ENCODE peak calls at places on chromosomes 12 and 14, in six cellular contexts. J, V, K, O, Y and T are unnamed samples.
A peak's percentile ranks its signal among the peaks of the same experiment; 100 is the strongest.

GRCh38 chr14:54291491-54292191 is 105.2 kb upstream of the CDKN3 start:
- DNase-seq in K (no peak), V (peak; percentile 32), J (peak; percentile 8), Y (no peak), O (no peak), T (no peak)

GRCh38 chr12:39272934-39273770 is 169.8 kb downstream of the KIF21A start:
- DNase-seq in J (peak; percentile 36), V (peak; percentile 42), K (peak; percentile 45), O (no peak), Y (no peak), T (peak; percentile 39)

GRCh38 chr14:74459289-74459946 is 33.4 kb upstream of the SYNDIG1L start:
- DNase-seq in V (peak; percentile 46), Y (no peak), K (no peak), O (no peak), J (peak; percentile 69), T (peak; percentile 51)

GRCh38 chr14:85529803-85530574 is at the start of gene FLRT2:
- DNase-seq in Y (peak; percentile 30), K (peak; percentile 28), J (peak; percentile 80), V (peak; percentile 68), O (no peak), T (peak; percentile 55)

GRCh38 chr12:100371146-100371545 is 14.3 kb downstream of the SLC17A8 start:
- DNase-seq in V (no peak), J (no peak), Y (no peak), O (no peak), K (no peak), T (no peak)

GRCh38 chr14:99125113-99125512 is 146.9 kb downstream of the BCL11B start:
- DNase-seq in K (peak; percentile 2), O (no peak), J (no peak), Y (no peak), V (no peak), T (no peak)

GRCh38 chr12:105469701-105470100 is 139.2 kb downstream of the C12orf75 start:
- DNase-seq in V (no peak), Y (no peak), O (no peak), J (no peak), K (no peak), T (peak; percentile 43)

GRCh38 chr14:68111733-68112270 is 292.2 kb downstream of the RAD51B start:
- DNase-seq in O (no peak), K (peak; percentile 30), V (no peak), J (no peak), Y (no peak), T (no peak)

GRCh38 chr12:28963554-28963953 is 185.5 kb upstream of the FAR2 start:
- DNase-seq in K (no peak), Y (no peak), V (peak; percentile 50), O (no peak), J (peak; percentile 53), T (peak; percentile 63)

GRCh38 chr14:76694106-76694505 is 67.2 kb upstream of the VASH1 start:
- DNase-seq in O (no peak), V (no peak), Y (no peak), J (no peak), K (no peak), T (no peak)

GRCh38 chr12:123599721-123600120 is 2.2 kb upstream of the DDX55 start:
- DNase-seq in Y (no peak), O (no peak), K (no peak), J (no peak), V (no peak), T (no peak)

GRCh38 chr14:99601301-99601945 is 2.6 kb downstream of the CCDC85C start:
- DNase-seq in J (peak; percentile 32), Y (no peak), K (peak; percentile 58), O (no peak), V (peak; percentile 64), T (no peak)

GRCh38 chr12:6635375-6635855 is 344 bp downstream of the LPAR5 start:
- DNase-seq in O (no peak), V (no peak), J (no peak), Y (no peak), K (peak; percentile 60), T (no peak)

GRCh38 chr14:20684662-20685456 is 499 bp downstream of the RNASE4 start:
- DNase-seq in K (peak; percentile 71), V (peak; percentile 53), J (peak; percentile 69), O (no peak), Y (peak; percentile 80), T (peak; percentile 50)

GRCh38 chr12:57490126-57490525 is 2.3 kb downstream of the MARS1 start:
- DNase-seq in O (no peak), J (no peak), K (no peak), V (no peak), Y (no peak), T (no peak)

GRCh38 chr12:59056931-59057330 is 136.6 kb upstream of the LRIG3 start:
- DNase-seq in Y (no peak), O (no peak), K (no peak), J (no peak), V (no peak), T (no peak)

GRCh38 chr12:101749657-101750056 is 10.4 kb upstream of the SYCP3 start:
- DNase-seq in K (no peak), J (no peak), Y (no peak), O (no peak), V (no peak), T (no peak)

GRCh38 chr12:120651821-120652220 is 11.4 kb downstream of the CABP1 start:
- DNase-seq in V (peak; percentile 65), Y (no peak), K (no peak), J (peak; percentile 26), O (no peak), T (no peak)

GRCh38 chr12:20798561-20798960 is 11.9 kb upstream of the SLCO1B3 start:
- DNase-seq in Y (no peak), J (no peak), K (no peak), O (no peak), V (no peak), T (peak; percentile 8)

GRCh38 chr14:73491256-73491976 is 683 bp downstream of the RIOX1 start:
- DNase-seq in O (no peak), J (peak; percentile 49), Y (peak; percentile 48), K (peak; percentile 80), V (peak; percentile 73), T (peak; percentile 80)

GRCh38 chr12:31119531-31120211 is 46.0 kb downstream of the DDX11 start:
- DNase-seq in J (no peak), V (no peak), K (no peak), O (no peak), Y (peak; percentile 16), T (no peak)

GRCh38 chr12:39401459-39401858 is 41.5 kb downstream of the KIF21A start:
- DNase-seq in V (no peak), Y (no peak), J (peak; percentile 33), K (no peak), O (no peak), T (peak; percentile 5)

GRCh38 chr14:79758985-79759384 is 452.3 kb downstream of the DIO2 start:
- DNase-seq in Y (no peak), O (no peak), V (no peak), K (no peak), J (no peak), T (no peak)

GRCh38 chr14:25050494-25051170 is 685 bp upstream of the STXBP6 start:
- DNase-seq in V (peak; percentile 55), O (no peak), K (no peak), Y (no peak), J (peak; percentile 75), T (peak; percentile 88)

GRCh38 chr12:77031745-77032144 is 33.6 kb downstream of the E2F7 start:
- DNase-seq in J (peak; percentile 25), O (no peak), K (no peak), Y (no peak), V (peak; percentile 29), T (peak; percentile 40)

GRCh38 chr12:109557200-109557599 is 16.1 kb downstream of the MMAB start:
- DNase-seq in O (no peak), J (no peak), K (no peak), V (no peak), Y (no peak), T (no peak)

DNA sequence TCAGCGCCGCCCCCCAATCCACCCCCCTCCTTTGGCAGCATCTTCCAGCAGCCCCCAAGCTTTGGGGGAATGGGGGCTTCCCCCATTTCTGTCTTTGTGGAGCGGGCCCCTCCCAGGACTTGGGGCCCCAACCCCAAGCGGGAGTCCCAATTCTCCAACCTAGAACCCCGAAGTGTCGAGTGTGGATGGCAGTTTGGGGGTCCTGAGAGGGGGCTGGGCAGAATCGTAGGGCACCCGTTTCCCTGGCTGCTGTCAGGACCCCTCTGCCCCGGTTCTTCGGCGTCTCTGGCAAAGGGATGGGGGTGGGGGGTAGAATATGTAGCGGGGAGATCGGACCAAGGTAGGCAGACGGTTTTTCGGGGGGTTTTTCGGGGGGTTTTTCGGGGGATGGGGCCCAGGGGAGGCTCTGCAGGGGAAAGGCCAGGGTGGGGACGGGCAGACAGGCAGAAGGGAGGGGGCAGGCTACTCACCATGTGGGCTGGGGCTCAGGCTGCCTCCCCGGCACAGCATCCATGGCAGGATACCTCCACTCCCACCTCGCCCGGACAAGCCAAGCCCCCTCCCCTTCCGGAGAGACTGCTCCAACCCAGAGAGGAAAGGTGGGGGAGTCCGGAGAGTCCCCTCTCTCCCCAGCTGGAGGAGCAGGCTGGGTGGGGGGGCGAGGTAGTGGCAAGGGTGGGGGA is 739 bp downstream of the JPH4 start:
- DNase-seq in K (no peak), J (no peak), O (no peak), Y (no peak), V (no peak), T (no peak)
- H3K4me3 ChIP-seq in K (no peak overlapping the region), J (no peak overlapping the region), O (peak overlapping the region; percentile 26), Y (peak overlapping the region; percentile 39), V (no peak overlapping the region), T (no peak overlapping the region)

DNA sequence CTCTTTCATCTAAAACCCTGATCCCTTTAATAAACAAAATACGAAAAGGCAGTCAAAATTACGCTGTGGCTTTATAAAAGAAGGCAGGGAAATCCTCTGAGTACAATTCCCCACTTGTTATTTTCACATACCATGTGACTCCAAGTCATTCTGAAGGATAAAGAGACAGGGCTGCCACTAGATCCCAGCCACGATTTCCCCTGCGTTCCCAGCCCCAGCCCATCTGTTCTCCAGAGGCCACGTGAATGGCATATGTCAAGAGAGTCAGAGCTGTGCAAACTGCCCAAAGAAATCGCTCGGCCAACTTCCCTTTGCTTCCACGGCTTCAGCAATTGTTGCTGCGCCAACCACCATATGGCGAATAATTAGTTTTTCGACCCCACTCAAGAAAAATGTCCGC is 161.3 kb downstream of the C12orf42 start:
- DNase-seq in O (no peak), K (no peak), J (no peak), Y (no peak), V (no peak), T (no peak)
- H3K4me3 ChIP-seq in O (no peak overlapping the region), K (no peak overlapping the region), J (no peak overlapping the region), Y (no peak overlapping the region), V (no peak overlapping the region), T (no peak overlapping the region)

GRCh38 chr14:22386924-22387775 is 201.9 kb downstream of the DAD1 start:
- DNase-seq in K (peak; percentile 81), V (peak; percentile 80), J (peak; percentile 69), Y (peak; percentile 85), O (no peak), T (peak; percentile 62)
- H3K4me3 ChIP-seq in K (no peak overlapping the region), V (no peak overlapping the region), J (no peak overlapping the region), Y (no peak overlapping the region), O (no peak overlapping the region), T (no peak overlapping the region)

DNA sequence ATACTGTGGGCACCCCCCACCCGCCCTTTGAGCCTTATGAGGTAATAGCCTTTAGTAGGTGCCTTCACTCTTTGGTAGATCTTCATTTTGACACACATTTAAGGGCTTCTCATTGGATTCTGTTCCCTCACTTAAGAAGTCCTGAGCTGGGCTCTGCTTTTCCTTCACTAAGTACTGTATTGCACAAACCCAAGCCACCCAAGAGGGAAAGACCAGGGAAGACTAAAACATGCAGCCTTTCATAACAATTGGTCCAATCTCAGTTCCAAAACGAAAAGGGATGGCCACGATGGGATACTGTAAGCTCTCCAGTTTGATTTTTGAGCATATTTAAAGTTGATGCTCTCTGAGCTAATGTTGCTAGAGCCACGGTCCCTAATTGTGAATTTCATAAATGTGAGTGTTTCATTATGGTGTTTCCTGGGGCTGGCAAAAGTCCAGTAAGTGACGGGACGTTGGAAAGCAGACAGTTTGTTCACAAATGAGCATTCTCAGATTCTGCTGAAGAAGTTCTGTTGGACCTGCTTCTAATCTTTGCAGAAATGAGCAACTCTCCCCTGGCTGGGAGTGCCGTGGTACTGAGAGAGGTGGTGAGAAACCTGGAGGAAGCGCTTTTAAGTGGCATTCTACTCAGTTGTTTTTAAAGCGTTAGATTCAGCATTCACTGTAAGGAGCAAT is 9.4 kb downstream of the SSPN start:
- DNase-seq in O (no peak), Y (peak; percentile 40), K (no peak), V (no peak), J (peak; percentile 26), T (peak; percentile 25)
- H3K4me3 ChIP-seq in O (no peak overlapping the region), Y (no peak overlapping the region), K (no peak overlapping the region), V (no peak overlapping the region), J (no peak overlapping the region), T (no peak overlapping the region)